ENCODE peak calls at places on chromosomes 6 and 20, in five cellular contexts. One of them, this sample, is unnamed.

GRCh38 chr6:113855500-113856010 is 1.6 kb upstream of the MARCKS start:
- DNase-seq in ovary: no peak
- DNase-seq in CD4-positive, alpha-beta memory T cell: no peak
- DNase-seq in tibial artery: no peak
- DNase-seq in left ventricle myocardium inferior: peak; percentile 17
- DNase-seq in this sample: no peak

GRCh38 chr6:129485746-129486145 is 224.2 kb downstream of the ARHGAP18 start:
- DNase-seq in ovary: no peak
- DNase-seq in CD4-positive, alpha-beta memory T cell: no peak
- DNase-seq in tibial artery: no peak
- DNase-seq in left ventricle myocardium inferior: no peak
- DNase-seq in this sample: no peak

GRCh38 chr6:17994019-17994418 is 6.6 kb upstream of the KIF13A start:
- DNase-seq in ovary: no peak
- DNase-seq in CD4-positive, alpha-beta memory T cell: no peak
- DNase-seq in tibial artery: no peak
- DNase-seq in left ventricle myocardium inferior: no peak
- DNase-seq in this sample: no peak

GRCh38 chr6:130900913-130901312 is 73.7 kb downstream of the SMLR1 start:
- DNase-seq in ovary: no peak
- DNase-seq in CD4-positive, alpha-beta memory T cell: no peak
- DNase-seq in tibial artery: peak; percentile 87
- DNase-seq in left ventricle myocardium inferior: peak; percentile 36
- DNase-seq in this sample: no peak

GRCh38 chr6:54618597-54618996 is 228.0 kb upstream of the FAM83B start:
- DNase-seq in ovary: no peak
- DNase-seq in CD4-positive, alpha-beta memory T cell: no peak
- DNase-seq in tibial artery: no peak
- DNase-seq in left ventricle myocardium inferior: no peak
- DNase-seq in this sample: no peak

GRCh38 chr20:21214431-21214830 is 88.5 kb downstream of the KIZ start:
- DNase-seq in ovary: no peak
- DNase-seq in CD4-positive, alpha-beta memory T cell: no peak
- DNase-seq in tibial artery: no peak
- DNase-seq in left ventricle myocardium inferior: no peak
- DNase-seq in this sample: no peak

GRCh38 chr20:63350597-63351379 is 10.4 kb downstream of the CHRNA4 start:
- DNase-seq in ovary: no peak
- DNase-seq in CD4-positive, alpha-beta memory T cell: no peak
- DNase-seq in tibial artery: no peak
- DNase-seq in left ventricle myocardium inferior: no peak
- DNase-seq in this sample: no peak

GRCh38 chr6:10081957-10082356 is 332.9 kb downstream of the TFAP2A start:
- DNase-seq in ovary: no peak
- DNase-seq in CD4-positive, alpha-beta memory T cell: no peak
- DNase-seq in tibial artery: no peak
- DNase-seq in left ventricle myocardium inferior: no peak
- DNase-seq in this sample: no peak

GRCh38 chr20:12640255-12640654 is 368.5 kb upstream of the SPTLC3 start:
- DNase-seq in ovary: no peak
- DNase-seq in CD4-positive, alpha-beta memory T cell: no peak
- DNase-seq in tibial artery: no peak
- DNase-seq in left ventricle myocardium inferior: no peak
- DNase-seq in this sample: no peak

GRCh38 chr6:168370310-168370991 is 50.9 kb upstream of the DACT2 start:
- DNase-seq in ovary: peak; percentile 81
- DNase-seq in CD4-positive, alpha-beta memory T cell: peak; percentile 54
- DNase-seq in tibial artery: peak; percentile 84
- DNase-seq in left ventricle myocardium inferior: peak; percentile 77
- DNase-seq in this sample: peak; percentile 47

GRCh38 chr6:131107166-131107565 is 28.1 kb upstream of the AKAP7 start:
- DNase-seq in ovary: no peak
- DNase-seq in CD4-positive, alpha-beta memory T cell: no peak
- DNase-seq in tibial artery: no peak
- DNase-seq in left ventricle myocardium inferior: no peak
- DNase-seq in this sample: no peak

GRCh38 chr6:29909995-29910394 is 32.3 kb upstream of the HLA-A start:
- DNase-seq in ovary: no peak
- DNase-seq in CD4-positive, alpha-beta memory T cell: no peak
- DNase-seq in tibial artery: no peak
- DNase-seq in left ventricle myocardium inferior: no peak
- DNase-seq in this sample: no peak

GRCh38 chr20:49724637-49725606 is 11.2 kb upstream of the B4GALT5 start:
- DNase-seq in ovary: no peak
- DNase-seq in CD4-positive, alpha-beta memory T cell: no peak
- DNase-seq in tibial artery: peak; percentile 67
- DNase-seq in left ventricle myocardium inferior: peak; percentile 36
- DNase-seq in this sample: peak; percentile 6

GRCh38 chr6:15401769-15402250 is 155.9 kb downstream of the JARID2 start:
- DNase-seq in ovary: no peak
- DNase-seq in CD4-positive, alpha-beta memory T cell: no peak
- DNase-seq in tibial artery: no peak
- DNase-seq in left ventricle myocardium inferior: no peak
- DNase-seq in this sample: no peak

GRCh38 chr20:13035399-13036173 is 26.8 kb downstream of the SPTLC3 start:
- DNase-seq in ovary: no peak
- DNase-seq in CD4-positive, alpha-beta memory T cell: no peak
- DNase-seq in tibial artery: no peak
- DNase-seq in left ventricle myocardium inferior: no peak
- DNase-seq in this sample: no peak

GRCh38 chr6:164214066-164214465 is 799.5 kb downstream of the QKI start:
- DNase-seq in ovary: no peak
- DNase-seq in CD4-positive, alpha-beta memory T cell: no peak
- DNase-seq in tibial artery: no peak
- DNase-seq in left ventricle myocardium inferior: no peak
- DNase-seq in this sample: no peak

GRCh38 chr20:18623156-18623555 is 35.3 kb downstream of the DTD1 start:
- DNase-seq in ovary: no peak
- DNase-seq in CD4-positive, alpha-beta memory T cell: no peak
- DNase-seq in tibial artery: no peak
- DNase-seq in left ventricle myocardium inferior: no peak
- DNase-seq in this sample: no peak

GRCh38 chr20:53713328-53714056 is 119.9 kb upstream of the ZNF217 start:
- DNase-seq in ovary: no peak
- DNase-seq in CD4-positive, alpha-beta memory T cell: no peak
- DNase-seq in tibial artery: no peak
- DNase-seq in left ventricle myocardium inferior: no peak
- DNase-seq in this sample: no peak

GRCh38 chr6:11017090-11017489 is 27.0 kb downstream of the ELOVL2 start:
- DNase-seq in ovary: no peak
- DNase-seq in CD4-positive, alpha-beta memory T cell: no peak
- DNase-seq in tibial artery: no peak
- DNase-seq in left ventricle myocardium inferior: no peak
- DNase-seq in this sample: no peak

GRCh38 chr20:61385316-61385715 is 133.3 kb downstream of the CDH4 start:
- DNase-seq in ovary: no peak
- DNase-seq in CD4-positive, alpha-beta memory T cell: no peak
- DNase-seq in tibial artery: no peak
- DNase-seq in left ventricle myocardium inferior: no peak
- DNase-seq in this sample: no peak

GRCh38 chr6:166543603-166544293 is 42.7 kb downstream of the RAMACL start:
- DNase-seq in ovary: no peak
- DNase-seq in CD4-positive, alpha-beta memory T cell: no peak
- DNase-seq in tibial artery: peak; percentile 12
- DNase-seq in left ventricle myocardium inferior: no peak
- DNase-seq in this sample: no peak

GRCh38 chr6:126293891-126294524 is 45.9 kb upstream of the CENPW start:
- DNase-seq in ovary: no peak
- DNase-seq in CD4-positive, alpha-beta memory T cell: no peak
- DNase-seq in tibial artery: no peak
- DNase-seq in left ventricle myocardium inferior: no peak
- DNase-seq in this sample: no peak

GRCh38 chr6:41836022-41836659 is 48.6 kb downstream of the TOMM6 start:
- DNase-seq in ovary: no peak
- DNase-seq in CD4-positive, alpha-beta memory T cell: no peak
- DNase-seq in tibial artery: no peak
- DNase-seq in left ventricle myocardium inferior: no peak
- DNase-seq in this sample: no peak

GRCh38 chr6:40536442-40536841 is 50.7 kb downstream of the LRFN2 start:
- DNase-seq in ovary: no peak
- DNase-seq in CD4-positive, alpha-beta memory T cell: no peak
- DNase-seq in tibial artery: no peak
- DNase-seq in left ventricle myocardium inferior: no peak
- DNase-seq in this sample: no peak

GRCh38 chr6:35776364-35777215 is at the start of gene CLPSL2:
- DNase-seq in ovary: no peak
- DNase-seq in CD4-positive, alpha-beta memory T cell: no peak
- DNase-seq in tibial artery: no peak
- DNase-seq in left ventricle myocardium inferior: no peak
- DNase-seq in this sample: no peak

GRCh38 chr20:45399018-45399417 is 9.1 kb upstream of the DBNDD2 start:
- DNase-seq in ovary: no peak
- DNase-seq in CD4-positive, alpha-beta memory T cell: no peak
- DNase-seq in tibial artery: no peak
- DNase-seq in left ventricle myocardium inferior: no peak
- DNase-seq in this sample: no peak

GRCh38 chr20:13930246-13930645 is 60.2 kb downstream of the SEL1L2 start:
- DNase-seq in ovary: no peak
- DNase-seq in CD4-positive, alpha-beta memory T cell: no peak
- DNase-seq in tibial artery: no peak
- DNase-seq in left ventricle myocardium inferior: no peak
- DNase-seq in this sample: no peak

GRCh38 chr20:36569847-36570429 is 3.5 kb upstream of the TGIF2 start:
- DNase-seq in ovary: no peak
- DNase-seq in CD4-positive, alpha-beta memory T cell: no peak
- DNase-seq in tibial artery: no peak
- DNase-seq in left ventricle myocardium inferior: no peak
- DNase-seq in this sample: no peak

GRCh38 chr6:170393807-170394399 is 87.3 kb downstream of the FAM120B start:
- DNase-seq in ovary: no peak
- DNase-seq in CD4-positive, alpha-beta memory T cell: no peak
- DNase-seq in tibial artery: no peak
- DNase-seq in left ventricle myocardium inferior: no peak
- DNase-seq in this sample: no peak

GRCh38 chr6:136983692-136984091 is 61.1 kb downstream of the IL20RA start:
- DNase-seq in ovary: no peak
- DNase-seq in CD4-positive, alpha-beta memory T cell: no peak
- DNase-seq in tibial artery: no peak
- DNase-seq in left ventricle myocardium inferior: no peak
- DNase-seq in this sample: no peak

GRCh38 chr6:47203968-47204611 is 105.6 kb downstream of the TNFRSF21 start:
- DNase-seq in ovary: no peak
- DNase-seq in CD4-positive, alpha-beta memory T cell: no peak
- DNase-seq in tibial artery: no peak
- DNase-seq in left ventricle myocardium inferior: no peak
- DNase-seq in this sample: no peak

GRCh38 chr6:10719386-10720228 is 3.3 kb upstream of the TMEM14C start:
- DNase-seq in ovary: peak; percentile 60
- DNase-seq in CD4-positive, alpha-beta memory T cell: peak; percentile 63
- DNase-seq in tibial artery: no peak
- DNase-seq in left ventricle myocardium inferior: peak; percentile 55
- DNase-seq in this sample: no peak

GRCh38 chr20:50165687-50166554 is 12.4 kb upstream of the PEDS1 start:
- DNase-seq in ovary: peak; percentile 98
- DNase-seq in CD4-positive, alpha-beta memory T cell: peak; percentile 90
- DNase-seq in tibial artery: peak; percentile 99
- DNase-seq in left ventricle myocardium inferior: peak; percentile 96
- DNase-seq in this sample: peak; percentile 70

GRCh38 chr20:11247059-11247630 is 573.3 kb upstream of the JAG1 start:
- DNase-seq in ovary: no peak
- DNase-seq in CD4-positive, alpha-beta memory T cell: no peak
- DNase-seq in tibial artery: no peak
- DNase-seq in left ventricle myocardium inferior: no peak
- DNase-seq in this sample: no peak

GRCh38 chr20:47753571-47754120 is 31.6 kb downstream of the SULF2 start:
- DNase-seq in ovary: no peak
- DNase-seq in CD4-positive, alpha-beta memory T cell: no peak
- DNase-seq in tibial artery: no peak
- DNase-seq in left ventricle myocardium inferior: no peak
- DNase-seq in this sample: no peak
- H3K27me3 ChIP-seq in ovary: no peaks in the 10 kb centered on the region
- H3K27me3 ChIP-seq in CD4-positive, alpha-beta memory T cell: no peaks in the 10 kb centered on the region
- H3K27me3 ChIP-seq in tibial artery: no peaks in the 10 kb centered on the region
- H3K27me3 ChIP-seq in left ventricle myocardium inferior: no peaks in the 10 kb centered on the region
- H3K27me3 ChIP-seq in this sample: no peaks in the 10 kb centered on the region

DNA sequence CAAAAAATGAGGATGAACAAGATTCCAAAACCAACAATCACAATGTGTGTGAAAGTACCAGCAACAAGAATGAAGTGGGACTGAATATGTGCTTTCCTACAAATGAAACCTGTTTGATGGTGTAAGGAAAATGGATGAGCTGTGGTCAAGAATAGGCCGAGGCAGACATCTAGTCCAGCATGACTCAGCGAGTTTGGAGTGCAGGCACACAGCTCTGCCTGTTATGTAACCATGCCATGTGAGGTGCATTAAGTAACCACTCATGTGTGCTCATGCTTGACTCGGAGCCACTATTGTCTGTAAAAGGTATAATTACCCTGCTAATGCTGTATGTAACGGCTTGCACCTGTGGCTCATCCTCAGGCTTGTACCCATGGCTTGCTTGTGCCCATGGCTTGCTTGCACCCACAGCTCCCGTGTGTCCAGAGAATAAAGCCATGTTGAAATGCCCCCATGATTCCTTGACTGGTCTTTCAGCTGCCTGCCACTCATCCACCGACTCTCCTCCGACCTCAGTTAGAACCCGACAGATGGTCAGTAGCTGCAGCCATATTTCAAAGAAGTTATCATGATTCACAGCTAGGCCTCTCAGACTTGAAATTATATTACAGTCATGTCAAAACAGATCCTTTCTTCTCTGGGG is 98.7 kb downstream of the BACH2 start:
- DNase-seq in ovary: no peak
- DNase-seq in CD4-positive, alpha-beta memory T cell: no peak
- DNase-seq in tibial artery: no peak
- DNase-seq in left ventricle myocardium inferior: no peak
- DNase-seq in this sample: no peak
- H3K27me3 ChIP-seq in ovary: no peaks in the 10 kb centered on the region
- H3K27me3 ChIP-seq in CD4-positive, alpha-beta memory T cell: no peaks in the 10 kb centered on the region
- H3K27me3 ChIP-seq in tibial artery: no peaks in the 10 kb centered on the region
- H3K27me3 ChIP-seq in left ventricle myocardium inferior: no peaks in the 10 kb centered on the region
- H3K27me3 ChIP-seq in this sample: no peaks in the 10 kb centered on the region

GRCh38 chr6:105769987-105770386 is 316.1 kb upstream of the PRDM1 start:
- DNase-seq in ovary: no peak
- DNase-seq in CD4-positive, alpha-beta memory T cell: no peak
- DNase-seq in tibial artery: no peak
- DNase-seq in left ventricle myocardium inferior: no peak
- DNase-seq in this sample: no peak
- H3K27me3 ChIP-seq in ovary: no peaks in the 10 kb centered on the region
- H3K27me3 ChIP-seq in CD4-positive, alpha-beta memory T cell: no peaks in the 10 kb centered on the region
- H3K27me3 ChIP-seq in tibial artery: no peaks in the 10 kb centered on the region
- H3K27me3 ChIP-seq in left ventricle myocardium inferior: no peaks in the 10 kb centered on the region
- H3K27me3 ChIP-seq in this sample: no peaks in the 10 kb centered on the region

DNA sequence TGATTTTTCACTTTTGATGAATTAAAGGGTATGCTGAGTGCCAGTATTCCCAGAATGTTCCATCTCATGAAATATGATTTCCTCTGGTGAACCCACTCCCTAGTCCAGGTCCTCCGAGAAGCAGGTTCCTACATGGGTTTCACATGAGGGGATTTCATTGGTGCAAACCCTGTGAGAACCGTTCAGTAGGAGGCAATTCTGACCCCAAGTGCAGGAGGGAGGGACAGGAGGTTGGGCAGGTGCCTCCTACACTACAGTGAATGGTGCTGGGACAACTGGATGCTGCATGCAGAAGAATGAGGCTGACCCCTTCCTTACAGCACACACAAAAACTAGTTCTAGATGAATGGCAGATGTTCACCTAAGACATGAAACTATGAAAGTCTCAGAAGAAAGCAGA is 5.1 kb upstream of the ULBP2 start:
- DNase-seq in ovary: no peak
- DNase-seq in CD4-positive, alpha-beta memory T cell: no peak
- DNase-seq in tibial artery: no peak
- DNase-seq in left ventricle myocardium inferior: no peak
- DNase-seq in this sample: no peak
- H3K27me3 ChIP-seq in ovary: peaks cover 3% of the 10 kb centered on the region
- H3K27me3 ChIP-seq in CD4-positive, alpha-beta memory T cell: peaks cover 70% of the 10 kb centered on the region
- H3K27me3 ChIP-seq in tibial artery: peaks cover 90% of the 10 kb centered on the region
- H3K27me3 ChIP-seq in left ventricle myocardium inferior: peaks cover 96% of the 10 kb centered on the region
- H3K27me3 ChIP-seq in this sample: peaks cover 80% of the 10 kb centered on the region

This sample was measured in CD4-positive, alpha-beta T cell.